ENCODE peak calls at places on chromosomes 4 and X, in eight cellular contexts. X is endothelial cell, N is GM10248, E is neural progenitor cell, P is astrocyte, U is brain microvascular endothelial cell, A is nucleus accumbens, D is naive B cell. G is an unnamed sample.

GRCh38 chr4:38034986-38035882 is 75.0 kb downstream of the PTTG2 start:
- DNase-seq in P (peak), D (peak), E (peak), A (no peak), X (peak), N (peak), U (peak), G (peak)

GRCh38 chr4:43356786-43357185 is 464.3 kb downstream of the GRXCR1 start:
- DNase-seq in D (no peak), X (no peak), N (no peak), U (no peak), A (no peak), P (no peak), E (no peak), G (no peak)

GRCh38 chr4:65510976-65511375 is 159.3 kb downstream of the EPHA5 start:
- DNase-seq in A (no peak), D (no peak), E (no peak), P (peak), N (no peak), X (no peak), U (peak), G (no peak)

GRCh38 chr4:104524591-104524990 is 29.9 kb upstream of the CXXC4 start:
- DNase-seq in N (no peak), E (no peak), P (peak), X (no peak), U (peak), D (no peak), A (no peak), G (no peak)

GRCh38 chr4:108203377-108203776 is 34.6 kb upstream of the LEF1 start:
- DNase-seq in D (no peak), E (no peak), A (no peak), U (no peak), X (no peak), N (no peak), P (no peak), G (no peak)

GRCh38 chr4:60201052-60201673 is 999.0 kb upstream of the ADGRL3 start:
- DNase-seq in X (peak), P (peak), A (peak), N (peak), E (peak), U (peak), D (peak), G (peak)

GRCh38 chr4:84944952-84945351 is 21.5 kb downstream of the WDFY3 start:
- DNase-seq in N (no peak), A (no peak), X (no peak), D (no peak), P (peak), E (no peak), U (no peak), G (no peak)

GRCh38 chrX:132023117-132023895 is at the start of gene STK26:
- DNase-seq in A (peak), X (peak), E (peak), P (peak), U (peak), N (peak), D (peak), G (peak)

GRCh38 chr4:1316537-1317168 is 27.0 kb downstream of the MAEA start:
- DNase-seq in A (no peak), N (no peak), D (no peak), P (no peak), E (no peak), X (no peak), U (no peak), G (no peak)

GRCh38 chrX:22116585-22117546 is 84.7 kb downstream of the PHEX start:
- DNase-seq in A (no peak), D (no peak), U (no peak), X (no peak), P (no peak), N (no peak), E (no peak), G (no peak)

GRCh38 chrX:38970845-38971244 is 169.6 kb downstream of the MID1IP1 start:
- DNase-seq in E (no peak), X (no peak), U (no peak), D (no peak), P (no peak), A (no peak), N (no peak), G (no peak)

GRCh38 chrX:39258331-39258730 is 457.1 kb downstream of the MID1IP1 start:
- DNase-seq in U (peak), N (no peak), E (peak), D (no peak), P (peak), X (no peak), A (no peak), G (no peak)

G was measured in GM13976.